ENCODE peak calls at places on chromosomes 13 and 19, in eight cellular contexts. One of them, this sample, is unnamed.

GRCh38 chr13:43831088-43831487 is 44.3 kb upstream of the ENOX1 start:
- DNase-seq in epithelial cell of esophagus: peak; percentile 38
- DNase-seq in Calu3: no peak
- DNase-seq in thoracic aorta: no peak
- DNase-seq in adrenal gland: no peak
- DNase-seq in A673: no peak
- DNase-seq in choroid plexus epithelial cell: peak; percentile 77
- DNase-seq in lower leg skin: no peak
- DNase-seq in this sample: no peak

GRCh38 chr19:46082728-46083050 is 41.8 kb downstream of the IGFL3 start:
- DNase-seq in Calu3: no peak
- DNase-seq in A673: no peak
- DNase-seq in thoracic aorta: no peak
- DNase-seq in adrenal gland: no peak
- DNase-seq in lower leg skin: no peak
- DNase-seq in choroid plexus epithelial cell: peak; percentile 16
- DNase-seq in epithelial cell of esophagus: peak; percentile 88
- DNase-seq in this sample: no peak

GRCh38 chr13:40794414-40795368 is 5.3 kb downstream of the SLC25A15 start:
- DNase-seq in adrenal gland: no peak
- DNase-seq in epithelial cell of esophagus: no peak
- DNase-seq in thoracic aorta: no peak
- DNase-seq in Calu3: no peak
- DNase-seq in choroid plexus epithelial cell: no peak
- DNase-seq in A673: no peak
- DNase-seq in lower leg skin: no peak
- DNase-seq in this sample: no peak

GRCh38 chr13:72781461-72782439 is at the start of the genes DIS3 and PIBF1:
- DNase-seq in Calu3: peak; percentile 87
- DNase-seq in choroid plexus epithelial cell: peak; percentile 99
- DNase-seq in adrenal gland: peak; percentile 98
- DNase-seq in thoracic aorta: peak; percentile 92
- DNase-seq in A673: peak; percentile 99
- DNase-seq in epithelial cell of esophagus: peak; percentile 99
- DNase-seq in lower leg skin: peak; percentile 98
- DNase-seq in this sample: peak; percentile 93

GRCh38 chr13:44334751-44335150 is 38.9 kb upstream of the SERP2 start:
- DNase-seq in epithelial cell of esophagus: no peak
- DNase-seq in lower leg skin: no peak
- DNase-seq in A673: no peak
- DNase-seq in adrenal gland: no peak
- DNase-seq in choroid plexus epithelial cell: no peak
- DNase-seq in thoracic aorta: no peak
- DNase-seq in Calu3: no peak
- DNase-seq in this sample: no peak

GRCh38 chr19:4597278-4597974 is 37.9 kb upstream of the SEMA6B start:
- DNase-seq in choroid plexus epithelial cell: no peak
- DNase-seq in adrenal gland: no peak
- DNase-seq in lower leg skin: no peak
- DNase-seq in A673: no peak
- DNase-seq in Calu3: no peak
- DNase-seq in thoracic aorta: no peak
- DNase-seq in epithelial cell of esophagus: no peak
- DNase-seq in this sample: peak; percentile 74

GRCh38 chr13:85277753-85278152 is 521.5 kb downstream of the SLITRK6 start:
- DNase-seq in Calu3: no peak
- DNase-seq in epithelial cell of esophagus: peak; percentile 27
- DNase-seq in choroid plexus epithelial cell: peak; percentile 59
- DNase-seq in lower leg skin: no peak
- DNase-seq in adrenal gland: no peak
- DNase-seq in A673: peak; percentile 50
- DNase-seq in thoracic aorta: no peak
- DNase-seq in this sample: no peak

GRCh38 chr13:41627425-41627824 is 170.1 kb downstream of the RGCC start:
- DNase-seq in choroid plexus epithelial cell: no peak
- DNase-seq in epithelial cell of esophagus: no peak
- DNase-seq in A673: no peak
- DNase-seq in Calu3: no peak
- DNase-seq in thoracic aorta: no peak
- DNase-seq in lower leg skin: no peak
- DNase-seq in adrenal gland: no peak
- DNase-seq in this sample: no peak

GRCh38 chr13:73998631-73999030 is 135.6 kb downstream of the KLF12 start:
- DNase-seq in epithelial cell of esophagus: no peak
- DNase-seq in adrenal gland: no peak
- DNase-seq in lower leg skin: no peak
- DNase-seq in choroid plexus epithelial cell: no peak
- DNase-seq in A673: no peak
- DNase-seq in thoracic aorta: no peak
- DNase-seq in Calu3: no peak
- DNase-seq in this sample: peak; percentile 35

GRCh38 chr13:23504188-23504587 is 66.0 kb upstream of the TNFRSF19 start:
- DNase-seq in lower leg skin: no peak
- DNase-seq in choroid plexus epithelial cell: no peak
- DNase-seq in adrenal gland: no peak
- DNase-seq in Calu3: no peak
- DNase-seq in thoracic aorta: no peak
- DNase-seq in epithelial cell of esophagus: no peak
- DNase-seq in A673: no peak
- DNase-seq in this sample: no peak

GRCh38 chr13:50229935-50230334 is 214.7 kb downstream of the KCNRG start:
- DNase-seq in thoracic aorta: no peak
- DNase-seq in adrenal gland: no peak
- DNase-seq in Calu3: no peak
- DNase-seq in epithelial cell of esophagus: peak; percentile 66
- DNase-seq in A673: no peak
- DNase-seq in choroid plexus epithelial cell: peak; percentile 39
- DNase-seq in lower leg skin: no peak
- DNase-seq in this sample: no peak

GRCh38 chr13:89066868-89067466 is 1395.8 kb downstream of the SLITRK5 start:
- DNase-seq in A673: peak; percentile 70
- DNase-seq in Calu3: no peak
- DNase-seq in lower leg skin: no peak
- DNase-seq in epithelial cell of esophagus: peak; percentile 77
- DNase-seq in thoracic aorta: no peak
- DNase-seq in choroid plexus epithelial cell: peak; percentile 69
- DNase-seq in adrenal gland: peak; percentile 18
- DNase-seq in this sample: no peak

GRCh38 chr19:5452594-5453565 is 2.3 kb upstream of the ZNRF4 start:
- DNase-seq in lower leg skin: no peak
- DNase-seq in adrenal gland: no peak
- DNase-seq in thoracic aorta: no peak
- DNase-seq in A673: peak; percentile 30
- DNase-seq in epithelial cell of esophagus: no peak
- DNase-seq in choroid plexus epithelial cell: peak; percentile 45
- DNase-seq in Calu3: peak; percentile 4
- DNase-seq in this sample: no peak

GRCh38 chr19:17184381-17184841 is 30.7 kb upstream of the USE1 start:
- DNase-seq in Calu3: no peak
- DNase-seq in epithelial cell of esophagus: no peak
- DNase-seq in A673: no peak
- DNase-seq in lower leg skin: no peak
- DNase-seq in adrenal gland: no peak
- DNase-seq in choroid plexus epithelial cell: no peak
- DNase-seq in thoracic aorta: no peak
- DNase-seq in this sample: no peak

GRCh38 chr13:35309711-35310110 is 166.8 kb downstream of the MAB21L1 start:
- DNase-seq in choroid plexus epithelial cell: no peak
- DNase-seq in lower leg skin: no peak
- DNase-seq in epithelial cell of esophagus: no peak
- DNase-seq in A673: no peak
- DNase-seq in adrenal gland: no peak
- DNase-seq in Calu3: no peak
- DNase-seq in thoracic aorta: no peak
- DNase-seq in this sample: no peak

GRCh38 chr13:24763596-24764275 is at the start of gene RNF17:
- DNase-seq in Calu3: no peak
- DNase-seq in thoracic aorta: no peak
- DNase-seq in epithelial cell of esophagus: no peak
- DNase-seq in lower leg skin: no peak
- DNase-seq in adrenal gland: no peak
- DNase-seq in A673: no peak
- DNase-seq in choroid plexus epithelial cell: no peak
- DNase-seq in this sample: no peak

GRCh38 chr13:50320297-50320862 is 305.1 kb downstream of the KCNRG start:
- DNase-seq in Calu3: peak; percentile 5
- DNase-seq in epithelial cell of esophagus: peak; percentile 55
- DNase-seq in A673: peak; percentile 13
- DNase-seq in choroid plexus epithelial cell: peak; percentile 50
- DNase-seq in adrenal gland: no peak
- DNase-seq in thoracic aorta: no peak
- DNase-seq in lower leg skin: no peak
- DNase-seq in this sample: no peak

GRCh38 chr13:83881917-83882625 is at the start of gene SLITRK1:
- DNase-seq in thoracic aorta: no peak
- DNase-seq in epithelial cell of esophagus: peak; percentile 71
- DNase-seq in A673: peak; percentile 82
- DNase-seq in Calu3: no peak
- DNase-seq in adrenal gland: peak; percentile 34
- DNase-seq in choroid plexus epithelial cell: peak; percentile 70
- DNase-seq in lower leg skin: no peak
- DNase-seq in this sample: no peak

GRCh38 chr19:16462757-16463250 is 9.0 kb downstream of the EPS15L1 start:
- DNase-seq in adrenal gland: peak; percentile 79
- DNase-seq in epithelial cell of esophagus: peak; percentile 88
- DNase-seq in choroid plexus epithelial cell: no peak
- DNase-seq in lower leg skin: no peak
- DNase-seq in A673: no peak
- DNase-seq in thoracic aorta: no peak
- DNase-seq in Calu3: no peak
- DNase-seq in this sample: no peak

GRCh38 chr19:51460164-51460992 is 2.1 kb upstream of the SIGLEC8 start:
- DNase-seq in choroid plexus epithelial cell: peak; percentile 24
- DNase-seq in lower leg skin: no peak
- DNase-seq in adrenal gland: no peak
- DNase-seq in epithelial cell of esophagus: no peak
- DNase-seq in A673: peak; percentile 7
- DNase-seq in Calu3: no peak
- DNase-seq in thoracic aorta: no peak
- DNase-seq in this sample: no peak

GRCh38 chr13:69374036-69374435 is 733.6 kb upstream of the ATXN8OS start:
- DNase-seq in epithelial cell of esophagus: no peak
- DNase-seq in choroid plexus epithelial cell: no peak
- DNase-seq in Calu3: no peak
- DNase-seq in lower leg skin: no peak
- DNase-seq in thoracic aorta: no peak
- DNase-seq in adrenal gland: no peak
- DNase-seq in A673: no peak
- DNase-seq in this sample: no peak

GRCh38 chr13:30774214-30774730 is 38.9 kb downstream of the ALOX5AP start:
- DNase-seq in adrenal gland: no peak
- DNase-seq in epithelial cell of esophagus: no peak
- DNase-seq in lower leg skin: no peak
- DNase-seq in thoracic aorta: no peak
- DNase-seq in A673: no peak
- DNase-seq in choroid plexus epithelial cell: no peak
- DNase-seq in Calu3: no peak
- DNase-seq in this sample: no peak

GRCh38 chr13:30978981-30979956 is 46.8 kb downstream of the TEX26 start:
- DNase-seq in lower leg skin: no peak
- DNase-seq in adrenal gland: peak; percentile 27
- DNase-seq in choroid plexus epithelial cell: peak; percentile 36
- DNase-seq in Calu3: peak; percentile 28
- DNase-seq in A673: peak; percentile 78
- DNase-seq in epithelial cell of esophagus: peak; percentile 29
- DNase-seq in thoracic aorta: no peak
- DNase-seq in this sample: no peak

GRCh38 chr13:29940715-29941114 is 90.3 kb upstream of the UBL3 start:
- DNase-seq in Calu3: no peak
- DNase-seq in epithelial cell of esophagus: no peak
- DNase-seq in choroid plexus epithelial cell: no peak
- DNase-seq in thoracic aorta: no peak
- DNase-seq in A673: no peak
- DNase-seq in adrenal gland: no peak
- DNase-seq in lower leg skin: no peak
- DNase-seq in this sample: no peak

GRCh38 chr19:6551607-6552450 is 21.0 kb downstream of the TNFSF9 start:
- DNase-seq in epithelial cell of esophagus: no peak
- DNase-seq in lower leg skin: no peak
- DNase-seq in thoracic aorta: no peak
- DNase-seq in choroid plexus epithelial cell: no peak
- DNase-seq in adrenal gland: no peak
- DNase-seq in A673: peak; percentile 68
- DNase-seq in Calu3: no peak
- DNase-seq in this sample: peak; percentile 79

GRCh38 chr13:53743906-53744305 is 715.3 kb downstream of the OLFM4 start:
- DNase-seq in choroid plexus epithelial cell: no peak
- DNase-seq in adrenal gland: no peak
- DNase-seq in epithelial cell of esophagus: no peak
- DNase-seq in A673: no peak
- DNase-seq in Calu3: no peak
- DNase-seq in lower leg skin: no peak
- DNase-seq in thoracic aorta: no peak
- DNase-seq in this sample: no peak
- TF ChIP-seq CTCF in choroid plexus epithelial cell: no peak
- TF ChIP-seq CTCF in adrenal gland: no peak
- TF ChIP-seq CTCF in epithelial cell of esophagus: no peak
- TF ChIP-seq CTCF in A673: peak; percentile 10
- TF ChIP-seq CTCF in Calu3: no peak
- TF ChIP-seq CTCF in lower leg skin: no peak
- TF ChIP-seq CTCF in thoracic aorta: no peak
- TF ChIP-seq CTCF in this sample: no peak

GRCh38 chr13:110323172-110323851 is 16.2 kb downstream of the COL4A2 start:
- DNase-seq in epithelial cell of esophagus: peak; percentile 58
- DNase-seq in choroid plexus epithelial cell: peak; percentile 95
- DNase-seq in thoracic aorta: no peak
- DNase-seq in adrenal gland: no peak
- DNase-seq in Calu3: no peak
- DNase-seq in lower leg skin: no peak
- DNase-seq in A673: peak; percentile 41
- DNase-seq in this sample: no peak
- TF ChIP-seq CTCF in epithelial cell of esophagus: peak; percentile 26
- TF ChIP-seq CTCF in choroid plexus epithelial cell: peak; percentile 35
- TF ChIP-seq CTCF in thoracic aorta: no peak
- TF ChIP-seq CTCF in adrenal gland: no peak
- TF ChIP-seq CTCF in Calu3: no peak
- TF ChIP-seq CTCF in lower leg skin: no peak
- TF ChIP-seq CTCF in A673: no peak
- TF ChIP-seq CTCF in this sample: no peak

DNA sequence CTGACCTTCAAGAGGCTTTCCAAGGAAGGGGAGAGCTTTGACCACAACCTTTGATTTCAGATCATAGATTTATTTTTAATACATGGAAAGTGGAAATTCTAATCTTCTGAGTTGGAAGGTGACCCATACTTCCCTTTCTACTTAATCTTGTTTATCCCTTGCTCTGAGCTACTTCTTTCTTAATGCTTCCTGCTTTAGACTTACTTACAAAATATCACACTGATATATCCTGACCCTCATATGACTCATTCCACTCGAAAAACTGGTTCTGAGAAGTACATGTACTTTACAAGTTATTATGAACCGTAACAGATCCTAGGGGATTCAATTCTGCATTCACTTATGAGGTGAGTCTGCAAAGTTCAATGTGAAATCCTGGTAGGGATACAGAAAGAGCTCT is 76.2 kb upstream of the IRS2 start:
- DNase-seq in thoracic aorta: no peak
- DNase-seq in adrenal gland: no peak
- DNase-seq in Calu3: no peak
- DNase-seq in epithelial cell of esophagus: peak; percentile 92
- DNase-seq in lower leg skin: no peak
- DNase-seq in choroid plexus epithelial cell: peak; percentile 77
- DNase-seq in A673: peak; percentile 11
- DNase-seq in this sample: no peak
- TF ChIP-seq CTCF in thoracic aorta: no peak
- TF ChIP-seq CTCF in adrenal gland: no peak
- TF ChIP-seq CTCF in Calu3: no peak
- TF ChIP-seq CTCF in epithelial cell of esophagus: no peak
- TF ChIP-seq CTCF in lower leg skin: no peak
- TF ChIP-seq CTCF in choroid plexus epithelial cell: no peak
- TF ChIP-seq CTCF in A673: no peak
- TF ChIP-seq CTCF in this sample: no peak

GRCh38 chr19:8373867-8374813 is 10.2 kb downstream of the ANGPTL4 start:
- DNase-seq in thoracic aorta: no peak
- DNase-seq in Calu3: no peak
- DNase-seq in choroid plexus epithelial cell: peak; percentile 80
- DNase-seq in adrenal gland: no peak
- DNase-seq in epithelial cell of esophagus: no peak
- DNase-seq in lower leg skin: peak; percentile 71
- DNase-seq in A673: no peak
- DNase-seq in this sample: no peak
- TF ChIP-seq CTCF in thoracic aorta: no peak
- TF ChIP-seq CTCF in Calu3: no peak
- TF ChIP-seq CTCF in choroid plexus epithelial cell: peak; percentile 27
- TF ChIP-seq CTCF in adrenal gland: no peak
- TF ChIP-seq CTCF in epithelial cell of esophagus: no peak
- TF ChIP-seq CTCF in lower leg skin: no peak
- TF ChIP-seq CTCF in A673: no peak
- TF ChIP-seq CTCF in this sample: no peak

This sample was measured in GM13977.